ENCODE peak calls at places on chromosomes 1 and 21, in four cellular contexts. One of them, this sample, is unnamed.

GRCh38 chr1:178500936-178501554 is 4.3 kb upstream of the CLEC20A start:
- DNase-seq in H1: no peak
- DNase-seq in HepG2: no peak
- DNase-seq in K562: no peak
- DNase-seq in this sample: no peak

GRCh38 chr1:54053745-54054437 is 483 bp downstream of the TCEANC2 start:
- DNase-seq in K562: peak
- DNase-seq in HepG2: no peak
- DNase-seq in H1: no peak
- DNase-seq in this sample: no peak

GRCh38 chr21:45405819-45406762 is 1.1 kb downstream of the COL18A1 start:
- DNase-seq in HepG2: peak
- DNase-seq in H1: no peak
- DNase-seq in K562: no peak
- DNase-seq in this sample: peak

GRCh38 chr1:31120783-31121180 is 55.3 kb upstream of the PUM1 start:
- DNase-seq in HepG2: no peak
- DNase-seq in K562: no peak
- DNase-seq in H1: no peak
- DNase-seq in this sample: no peak

GRCh38 chr1:203045336-203045735 is 19.0 kb downstream of the PPFIA4 start:
- DNase-seq in HepG2: no peak
- DNase-seq in K562: no peak
- DNase-seq in H1: no peak
- DNase-seq in this sample: no peak

GRCh38 chr21:45304161-45304830 is 16.6 kb upstream of the POFUT2 start:
- DNase-seq in HepG2: no peak
- DNase-seq in K562: no peak
- DNase-seq in H1: no peak
- DNase-seq in this sample: no peak

GRCh38 chr1:84246228-84246627 is 55.3 kb upstream of the SAMD13 start:
- DNase-seq in K562: no peak
- DNase-seq in HepG2: no peak
- DNase-seq in H1: no peak
- DNase-seq in this sample: no peak

GRCh38 chr1:156583821-156584622 is 4.5 kb downstream of the TTC24 start:
- DNase-seq in H1: no peak
- DNase-seq in HepG2: peak
- DNase-seq in K562: peak
- DNase-seq in this sample: peak

GRCh38 chr21:42731264-42732032 is 78.0 kb downstream of the PDE9A start:
- DNase-seq in H1: no peak
- DNase-seq in HepG2: no peak
- DNase-seq in K562: no peak
- DNase-seq in this sample: no peak

GRCh38 chr1:61081135-61081636 is 1.2 kb upstream of the NFIA start:
- DNase-seq in K562: no peak
- DNase-seq in HepG2: no peak
- DNase-seq in H1: no peak
- DNase-seq in this sample: no peak

GRCh38 chr1:220880726-220881506 is 1.7 kb downstream of the HLX start:
- DNase-seq in K562: peak
- DNase-seq in HepG2: no peak
- DNase-seq in H1: no peak
- DNase-seq in this sample: no peak

GRCh38 chr1:232131715-232132391 is 498.1 kb downstream of the SIPA1L2 start:
- DNase-seq in HepG2: no peak
- DNase-seq in H1: no peak
- DNase-seq in K562: no peak
- DNase-seq in this sample: no peak

GRCh38 chr1:111604931-111605330 is 14.7 kb upstream of the RAP1A start:
- DNase-seq in HepG2: no peak
- DNase-seq in H1: no peak
- DNase-seq in K562: no peak
- DNase-seq in this sample: no peak

GRCh38 chr1:119532324-119532910 is 25.4 kb downstream of the HSD3B1 start:
- DNase-seq in HepG2: no peak
- DNase-seq in H1: no peak
- DNase-seq in K562: no peak
- DNase-seq in this sample: no peak

DNA sequence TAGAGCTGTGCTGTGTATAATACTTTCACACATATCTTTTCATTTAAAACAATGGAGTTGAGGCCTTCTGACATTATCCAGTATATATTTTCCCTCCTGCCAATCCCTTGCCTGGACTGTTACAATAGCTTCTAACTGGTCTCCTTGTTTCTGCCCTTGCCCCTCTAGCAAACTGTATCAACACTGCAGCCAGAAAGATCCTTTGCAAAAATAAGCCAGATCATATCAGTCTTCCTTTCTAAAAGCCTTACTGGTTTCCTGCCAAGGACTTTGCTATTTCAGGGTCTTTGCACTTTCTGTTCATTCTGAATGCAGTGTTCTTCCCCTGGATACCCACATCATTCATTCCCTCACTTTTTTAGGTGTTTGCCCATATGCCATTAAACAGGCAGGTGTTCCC is 370.1 kb downstream of the PTBP2 start:
- DNase-seq in HepG2: no peak
- DNase-seq in H1: no peak
- DNase-seq in K562: no peak
- DNase-seq in this sample: no peak
- TF ChIP-seq POLR2A in HepG2: no peak
- TF ChIP-seq POLR2A in H1: no peak
- TF ChIP-seq POLR2A in K562: no peak
- TF ChIP-seq POLR2A in this sample: no peak

GRCh38 chr1:14350197-14350596 is 248.3 kb upstream of the KAZN start:
- DNase-seq in K562: no peak
- DNase-seq in H1: no peak
- DNase-seq in HepG2: no peak
- DNase-seq in this sample: no peak

GRCh38 chr1:14347186-14347585 is 251.3 kb upstream of the KAZN start:
- DNase-seq in K562: no peak
- DNase-seq in HepG2: no peak
- DNase-seq in H1: no peak
- DNase-seq in this sample: no peak

GRCh38 chr1:14347776-14348175 is 250.7 kb upstream of the KAZN start:
- DNase-seq in K562: no peak
- DNase-seq in HepG2: no peak
- DNase-seq in H1: no peak
- DNase-seq in this sample: no peak

GRCh38 chr1:14352897-14353296 is 245.6 kb upstream of the KAZN start:
- DNase-seq in HepG2: no peak
- DNase-seq in K562: no peak
- DNase-seq in H1: no peak
- DNase-seq in this sample: no peak
- TF ChIP-seq PHF8 in HepG2: no peak
- TF ChIP-seq PHF8 in K562: no peak
- TF ChIP-seq PHF8 in H1: no peak
- TF ChIP-seq PHF8 in this sample: no peak

GRCh38 chr1:37471345-37472231 is 2.8 kb upstream of the ZC3H12A start:
- DNase-seq in K562: peak
- DNase-seq in HepG2: peak
- DNase-seq in H1: no peak
- DNase-seq in this sample: peak
- TF ChIP-seq POLR2A in K562: no peak
- TF ChIP-seq POLR2A in HepG2: peak
- TF ChIP-seq POLR2A in H1: no peak
- TF ChIP-seq POLR2A in this sample: peak

GRCh38 chr21:34835526-34835925 is 166.7 kb downstream of the CLIC6 start:
- DNase-seq in H1: no peak
- DNase-seq in K562: no peak
- DNase-seq in HepG2: peak
- DNase-seq in this sample: no peak
- TF ChIP-seq PHF8 in H1: no peak
- TF ChIP-seq PHF8 in K562: no peak
- TF ChIP-seq PHF8 in HepG2: no peak
- TF ChIP-seq PHF8 in this sample: no peak

DNA sequence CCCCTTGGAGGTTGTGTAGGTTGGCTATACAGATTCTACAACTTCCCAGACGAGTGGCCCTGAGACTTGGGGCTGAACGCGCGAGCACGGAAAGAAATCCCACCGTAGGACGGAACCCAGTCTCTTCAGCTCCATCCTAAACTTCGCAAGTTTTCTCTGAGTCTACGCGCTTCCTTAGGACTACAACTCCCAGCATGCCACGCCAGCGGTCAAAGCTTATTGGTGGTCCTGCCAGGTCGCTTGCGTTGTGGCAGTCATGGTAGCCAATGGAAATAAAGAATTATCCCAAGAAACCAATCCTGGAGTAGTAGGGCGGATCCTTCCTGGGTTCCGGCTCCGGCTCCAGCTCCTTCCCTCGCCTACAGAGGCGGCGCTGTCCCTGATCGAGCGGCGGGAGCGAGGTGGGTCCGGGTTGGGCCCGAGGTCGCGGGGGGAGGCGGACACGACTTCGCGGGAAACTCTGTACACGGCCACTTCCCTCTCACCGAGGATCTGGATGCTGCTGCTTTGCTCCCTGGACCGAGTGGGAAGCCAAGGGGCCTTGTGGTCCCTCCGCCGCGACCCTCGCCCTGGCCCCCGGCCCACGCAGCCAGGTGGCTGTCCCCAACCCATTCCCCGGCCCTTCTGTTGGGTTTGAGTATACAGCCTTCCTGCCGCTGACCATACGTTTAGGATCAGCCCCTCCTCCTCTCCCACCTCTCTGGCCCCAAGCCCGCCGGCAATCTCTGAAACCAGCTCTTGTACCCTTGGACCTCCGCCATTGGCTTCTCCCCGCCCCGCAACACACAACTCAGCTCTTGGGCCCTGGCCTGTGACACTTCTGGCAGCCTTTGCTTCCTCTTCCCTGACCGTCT is at the start of gene ZNF691:
- DNase-seq in K562: peak
- DNase-seq in H1: peak
- DNase-seq in HepG2: peak
- DNase-seq in this sample: peak
- TF ChIP-seq POLR2A in K562: peak
- TF ChIP-seq POLR2A in H1: peak
- TF ChIP-seq POLR2A in HepG2: peak
- TF ChIP-seq POLR2A in this sample: peak

GRCh38 chr1:180970333-180971079 is 52.2 kb downstream of the STX6 start:
- DNase-seq in HepG2: no peak
- DNase-seq in K562: no peak
- DNase-seq in H1: no peak
- DNase-seq in this sample: no peak

GRCh38 chr1:180969429-180969828 is 53.2 kb downstream of the STX6 start:
- DNase-seq in HepG2: no peak
- DNase-seq in H1: no peak
- DNase-seq in K562: no peak
- DNase-seq in this sample: no peak

GRCh38 chr1:180966744-180967536 is 54.2 kb downstream of the KIAA1614 start:
- DNase-seq in H1: no peak
- DNase-seq in HepG2: no peak
- DNase-seq in K562: no peak
- DNase-seq in this sample: no peak

GRCh38 chr1:180966310-180966709 is 53.6 kb downstream of the KIAA1614 start:
- DNase-seq in HepG2: no peak
- DNase-seq in K562: no peak
- DNase-seq in H1: no peak
- DNase-seq in this sample: no peak

DNA sequence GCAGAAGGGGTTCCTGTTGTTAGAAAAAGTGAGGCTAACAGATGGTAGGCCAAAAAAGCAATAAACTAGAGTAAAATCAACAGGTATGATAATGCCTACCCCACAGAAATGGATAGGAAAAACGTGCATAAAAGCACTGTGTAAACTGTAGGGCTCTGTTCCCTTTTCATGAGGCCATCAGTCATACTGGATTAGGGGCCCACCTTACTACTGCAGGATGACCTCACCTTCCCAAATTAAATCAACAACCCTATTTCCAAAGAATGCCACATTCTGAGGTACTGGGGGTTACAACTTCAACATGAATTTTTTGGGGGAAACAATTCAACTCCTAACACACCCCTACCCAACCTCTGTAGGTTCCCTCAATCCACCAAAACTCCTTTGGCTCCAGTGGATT is 54.9 kb downstream of the KIAA1614 start:
- DNase-seq in K562: no peak
- DNase-seq in H1: no peak
- DNase-seq in HepG2: no peak
- DNase-seq in this sample: no peak
- TF ChIP-seq PHF8 in K562: no peak
- TF ChIP-seq PHF8 in H1: no peak
- TF ChIP-seq PHF8 in HepG2: no peak
- TF ChIP-seq PHF8 in this sample: no peak

GRCh38 chr21:30733026-30733425 is 14.0 kb downstream of the KRTAP21-2 start:
- DNase-seq in HepG2: no peak
- DNase-seq in H1: no peak
- DNase-seq in K562: no peak
- DNase-seq in this sample: no peak
- TF ChIP-seq POLR2A in HepG2: no peak
- TF ChIP-seq POLR2A in H1: no peak
- TF ChIP-seq POLR2A in K562: no peak
- TF ChIP-seq POLR2A in this sample: no peak

This sample was measured in A549.